ENCODE peak calls at places on chromosomes 5 and 9, in five cellular contexts. U is stimulated activated naive CD4-positive, alpha-beta T cell; Y is RPMI8226; V is HFFc6; B is NCI-H2081. L is an unnamed sample.

GRCh38 chr9:115691686-115692085 is 461.9 kb upstream of the PAPPA start:
- DNase-seq in U (no peak), Y (no peak), V (peak), B (no peak), L (peak)

GRCh38 chr5:15373151-15373550 is 126.8 kb upstream of the FBXL7 start:
- DNase-seq in U (no peak), Y (no peak), V (no peak), B (no peak), L (no peak)

GRCh38 chr9:107933042-107933441 is 443.5 kb upstream of the KLF4 start:
- DNase-seq in U (no peak), Y (no peak), V (no peak), B (no peak), L (peak)

GRCh38 chr9:99873531-99873930 is 32.9 kb upstream of the STX17 start:
- DNase-seq in U (no peak), Y (no peak), V (peak), B (no peak), L (peak)

GRCh38 chr5:178385472-178385853 is 152.9 kb upstream of the PHYKPL start:
- DNase-seq in U (no peak), Y (no peak), V (no peak), B (no peak), L (peak)

GRCh38 chr5:15105799-15106393 is 234.3 kb upstream of the ANKH start:
- DNase-seq in U (no peak), Y (peak), V (peak), B (peak), L (peak)

GRCh38 chr9:6467006-6467625 is 54.1 kb downstream of the UHRF2 start:
- DNase-seq in U (no peak), Y (no peak), V (no peak), B (no peak), L (no peak)

GRCh38 chr9:22116751-22117150 is 107.6 kb upstream of the CDKN2B start:
- DNase-seq in U (no peak), Y (no peak), V (no peak), B (no peak), L (no peak)

GRCh38 chr5:40333459-40334241 is 346.1 kb upstream of the PTGER4 start:
- DNase-seq in U (no peak), Y (no peak), V (peak), B (no peak), L (peak)

GRCh38 chr9:6581266-6581665 is 64.3 kb downstream of the GLDC start:
- DNase-seq in U (no peak), Y (no peak), V (no peak), B (no peak), L (no peak)

GRCh38 chr5:118919016-118919415 is 69.3 kb downstream of the DTWD2 start:
- DNase-seq in U (no peak), Y (no peak), V (no peak), B (no peak), L (no peak)

GRCh38 chr9:37692622-37693221 is 42.0 kb downstream of the FRMPD1 start:
- DNase-seq in U (no peak), Y (peak), V (no peak), B (no peak), L (no peak)

GRCh38 chr5:1054799-1055775 is 46.5 kb downstream of the NKD2 start:
- DNase-seq in U (no peak), Y (no peak), V (no peak), B (no peak), L (no peak)

GRCh38 chr5:133326361-133326760 is 274.5 kb downstream of the HSPA4 start:
- DNase-seq in U (no peak), Y (no peak), V (no peak), B (no peak), L (no peak)

GRCh38 chr5:157611571-157612067 is 36.0 kb upstream of the ADAM19 start:
- DNase-seq in U (no peak), Y (no peak), V (no peak), B (peak), L (no peak)

GRCh38 chr9:116572095-116572748 is 114.9 kb upstream of the TRIM32 start:
- DNase-seq in U (no peak), Y (peak), V (peak), B (peak), L (peak)

GRCh38 chr5:180602481-180603075 is 11.3 kb upstream of the SCGB3A1 start:
- DNase-seq in U (no peak), Y (no peak), V (no peak), B (no peak), L (no peak)

GRCh38 chr5:155729684-155730059 is 597.3 kb upstream of the SGCD start:
- DNase-seq in U (no peak), Y (no peak), V (no peak), B (peak), L (peak)

GRCh38 chr9:130866474-130866965 is 30.1 kb downstream of the QRFP start:
- DNase-seq in U (peak), Y (peak), V (peak), B (peak), L (peak)

GRCh38 chr9:26746357-26747072 is 146.1 kb downstream of the CAAP1 start:
- DNase-seq in U (no peak), Y (peak), V (peak), B (no peak), L (peak)

GRCh38 chr9:4092793-4093709 is 206.8 kb downstream of the GLIS3 start:
- DNase-seq in U (no peak), Y (no peak), V (no peak), B (no peak), L (no peak)

GRCh38 chr9:71519098-71519497 is 249.2 kb downstream of the CEMIP2 start:
- DNase-seq in U (no peak), Y (no peak), V (no peak), B (no peak), L (no peak)

GRCh38 chr9:31519011-31519410 is 865.4 kb upstream of the ACO1 start:
- DNase-seq in U (no peak), Y (no peak), V (no peak), B (no peak), L (peak)

GRCh38 chr9:89544280-89544664 is 46.4 kb upstream of the SEMA4D start:
- DNase-seq in U (no peak), Y (peak), V (no peak), B (no peak), L (peak)

GRCh38 chr5:96493189-96493790 is 60.2 kb upstream of the PCSK1 start:
- DNase-seq in U (no peak), Y (no peak), V (no peak), B (no peak), L (no peak)

GRCh38 chr5:7331083-7331482 is 64.9 kb upstream of the ADCY2 start:
- DNase-seq in U (no peak), Y (no peak), V (no peak), B (no peak), L (no peak)

GRCh38 chr5:96582343-96582742 is 79.8 kb upstream of the CAST start:
- DNase-seq in U (no peak), Y (no peak), V (no peak), B (peak), L (peak)

GRCh38 chr9:114314256-114314867 is 8.5 kb upstream of the ORM1 start:
- DNase-seq in U (no peak), Y (no peak), V (no peak), B (no peak), L (no peak)

GRCh38 chr9:130232899-130233586 is 32.5 kb upstream of the HMCN2 start:
- DNase-seq in U (no peak), Y (no peak), V (no peak), B (no peak), L (no peak)

GRCh38 chr9:137128158-137129088 is 10.5 kb upstream of the GRIN1 start:
- DNase-seq in U (peak), Y (peak), V (no peak), B (no peak), L (no peak)

GRCh38 chr5:100776244-100776643 is 126.8 kb downstream of the ST8SIA4 start:
- DNase-seq in U (no peak), Y (no peak), V (peak), B (no peak), L (no peak)

GRCh38 chr5:173456751-173457171 is 128.5 kb upstream of the STC2 start:
- DNase-seq in U (no peak), Y (no peak), V (peak), B (no peak), L (peak)